ENCODE peak calls at places on chromosomes 2 and 18, in four cellular contexts. One of them, this sample, is unnamed.

GRCh38 chr2:107777962-107778361 is 48.7 kb upstream of the RGPD4 start:
- DNase-seq in H1: no peak
- DNase-seq in H9: no peak
- DNase-seq in IMR-90: no peak
- DNase-seq in this sample: no peak

GRCh38 chr18:77068321-77068841 is 64.2 kb downstream of the MBP start:
- DNase-seq in IMR-90: peak; percentile 75
- DNase-seq in H9: no peak
- DNase-seq in H1: no peak
- DNase-seq in this sample: no peak

GRCh38 chr2:100865819-100866462 is 46.0 kb downstream of the NPAS2 start:
- DNase-seq in H1: no peak
- DNase-seq in IMR-90: peak; percentile 84
- DNase-seq in H9: no peak
- DNase-seq in this sample: no peak

GRCh38 chr2:1132328-1132964 is 181.8 kb downstream of the SNTG2 start:
- DNase-seq in H1: no peak
- DNase-seq in H9: no peak
- DNase-seq in IMR-90: no peak
- DNase-seq in this sample: no peak

GRCh38 chr2:232327089-232328037 is 51.2 kb upstream of the ALPP start:
- DNase-seq in IMR-90: peak; percentile 50
- DNase-seq in H9: peak; percentile 91
- DNase-seq in H1: peak; percentile 77
- DNase-seq in this sample: peak; percentile 81

GRCh38 chr2:153872311-153873061 is 764 bp downstream of the GALNT13 start:
- DNase-seq in IMR-90: no peak
- DNase-seq in H9: peak; percentile 36
- DNase-seq in H1: no peak
- DNase-seq in this sample: peak; percentile 25

GRCh38 chr2:86671304-86671981 is 47.8 kb upstream of the RNF103 start:
- DNase-seq in H9: no peak
- DNase-seq in H1: no peak
- DNase-seq in IMR-90: peak; percentile 16
- DNase-seq in this sample: peak; percentile 32

GRCh38 chr2:102226612-102227351 is 40.0 kb downstream of the IL1RL2 start:
- DNase-seq in H1: no peak
- DNase-seq in H9: no peak
- DNase-seq in IMR-90: peak; percentile 30
- DNase-seq in this sample: no peak

GRCh38 chr18:13217971-13218375 is 587 bp upstream of the LDLRAD4 start:
- DNase-seq in IMR-90: no peak
- DNase-seq in H9: no peak
- DNase-seq in H1: no peak
- DNase-seq in this sample: peak; percentile 26

GRCh38 chr2:53582556-53582955 is 185.0 kb upstream of the CHAC2 start:
- DNase-seq in IMR-90: no peak
- DNase-seq in H1: no peak
- DNase-seq in H9: no peak
- DNase-seq in this sample: peak; percentile 52

GRCh38 chr2:179455824-179456223 is 191.2 kb upstream of the SESTD1 start:
- DNase-seq in H1: no peak
- DNase-seq in H9: no peak
- DNase-seq in IMR-90: peak; percentile 34
- DNase-seq in this sample: no peak

GRCh38 chr2:41870948-41871522 is 176.8 kb upstream of the PKDCC start:
- DNase-seq in IMR-90: no peak
- DNase-seq in H9: peak; percentile 76
- DNase-seq in H1: peak; percentile 17
- DNase-seq in this sample: peak; percentile 77

GRCh38 chr2:41872646-41873045 is 175.2 kb upstream of the PKDCC start:
- DNase-seq in IMR-90: peak; percentile 37
- DNase-seq in H1: no peak
- DNase-seq in H9: no peak
- DNase-seq in this sample: no peak

GRCh38 chr2:41867553-41867952 is 180.3 kb upstream of the PKDCC start:
- DNase-seq in IMR-90: peak; percentile 4
- DNase-seq in H9: no peak
- DNase-seq in H1: no peak
- DNase-seq in this sample: no peak

GRCh38 chr2:41870257-41870570 is 177.6 kb upstream of the PKDCC start:
- DNase-seq in H9: no peak
- DNase-seq in H1: no peak
- DNase-seq in IMR-90: no peak
- DNase-seq in this sample: no peak

GRCh38 chr2:41869542-41870256 is 178.1 kb upstream of the PKDCC start:
- DNase-seq in IMR-90: peak; percentile 55
- DNase-seq in H9: peak; percentile 80
- DNase-seq in H1: peak; percentile 33
- DNase-seq in this sample: peak; percentile 71
- H3K4ac ChIP-seq in IMR-90: peak overlapping the region; percentile 79
- H3K4ac ChIP-seq in H9: no peak overlapping the region
- H3K4ac ChIP-seq in H1: peak overlapping the region; percentile 58
- H3K4ac ChIP-seq in this sample: no peak overlapping the region

GRCh38 chr2:182715121-182715895 is 749 bp upstream of the DNAJC10 start:
- DNase-seq in IMR-90: peak; percentile 42
- DNase-seq in H1: no peak
- DNase-seq in H9: no peak
- DNase-seq in this sample: no peak

GRCh38 chr2:182716665-182716990 is 571 bp downstream of the DNAJC10 start:
- DNase-seq in H9: no peak
- DNase-seq in H1: no peak
- DNase-seq in IMR-90: no peak
- DNase-seq in this sample: no peak

GRCh38 chr2:182715896-182716664 is at the start of gene DNAJC10:
- DNase-seq in H1: peak; percentile 70
- DNase-seq in IMR-90: peak; percentile 93
- DNase-seq in H9: peak; percentile 93
- DNase-seq in this sample: peak; percentile 97

GRCh38 chr2:182717451-182718215 is 1.6 kb downstream of the DNAJC10 start:
- DNase-seq in IMR-90: no peak
- DNase-seq in H9: no peak
- DNase-seq in H1: no peak
- DNase-seq in this sample: no peak

DNA sequence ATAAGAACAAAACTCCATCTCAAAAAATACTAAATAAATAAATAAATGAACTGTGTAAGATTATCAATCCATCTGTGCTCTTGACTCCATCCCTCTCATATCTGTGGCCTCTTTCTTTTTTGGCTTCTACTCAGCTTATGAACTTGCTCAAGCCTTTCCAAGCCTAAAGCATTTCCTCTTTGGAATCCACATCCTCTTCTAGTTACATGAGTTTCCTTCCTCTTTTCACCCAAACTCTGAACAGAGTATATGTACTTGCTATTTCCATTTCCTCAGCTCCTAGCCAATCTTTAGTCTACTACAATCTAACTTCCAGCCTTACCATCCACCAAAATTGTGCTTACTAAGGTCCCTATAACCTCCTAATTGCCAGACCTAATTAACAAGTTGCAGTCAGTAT is 2.4 kb upstream of the DNAJC10 start:
- DNase-seq in H1: no peak
- DNase-seq in H9: no peak
- DNase-seq in IMR-90: no peak
- DNase-seq in this sample: peak; percentile 40
- H4K5ac ChIP-seq in H1: no peak overlapping the region
- H4K5ac ChIP-seq in H9: no peak overlapping the region
- H4K5ac ChIP-seq in IMR-90: no peak overlapping the region
- H4K5ac ChIP-seq in this sample: no peak overlapping the region

DNA sequence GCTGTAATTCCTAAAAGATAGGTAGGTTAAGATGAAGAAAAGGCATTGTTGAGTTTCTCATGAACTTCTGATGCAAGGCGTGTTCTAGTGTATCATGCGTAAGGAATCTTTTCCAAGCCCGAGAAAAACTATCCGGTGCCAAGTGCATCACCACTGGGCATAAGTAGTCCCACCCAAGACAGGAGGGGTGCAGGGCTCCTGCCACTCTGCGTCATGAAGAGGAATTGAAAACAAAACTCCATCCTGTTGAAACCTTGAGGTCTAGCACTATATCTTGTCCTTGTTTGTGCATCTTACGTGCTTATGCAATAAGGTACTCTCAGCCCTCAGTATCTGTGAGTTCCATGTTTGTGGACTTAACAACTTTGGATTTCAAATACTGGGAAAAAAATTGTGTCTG is 45.8 kb downstream of the RAB31 start:
- DNase-seq in IMR-90: no peak
- DNase-seq in H9: no peak
- DNase-seq in H1: no peak
- DNase-seq in this sample: no peak
- H3K4ac ChIP-seq in IMR-90: no peak overlapping the region
- H3K4ac ChIP-seq in H9: no peak overlapping the region
- H3K4ac ChIP-seq in H1: no peak overlapping the region
- H3K4ac ChIP-seq in this sample: no peak overlapping the region

DNA sequence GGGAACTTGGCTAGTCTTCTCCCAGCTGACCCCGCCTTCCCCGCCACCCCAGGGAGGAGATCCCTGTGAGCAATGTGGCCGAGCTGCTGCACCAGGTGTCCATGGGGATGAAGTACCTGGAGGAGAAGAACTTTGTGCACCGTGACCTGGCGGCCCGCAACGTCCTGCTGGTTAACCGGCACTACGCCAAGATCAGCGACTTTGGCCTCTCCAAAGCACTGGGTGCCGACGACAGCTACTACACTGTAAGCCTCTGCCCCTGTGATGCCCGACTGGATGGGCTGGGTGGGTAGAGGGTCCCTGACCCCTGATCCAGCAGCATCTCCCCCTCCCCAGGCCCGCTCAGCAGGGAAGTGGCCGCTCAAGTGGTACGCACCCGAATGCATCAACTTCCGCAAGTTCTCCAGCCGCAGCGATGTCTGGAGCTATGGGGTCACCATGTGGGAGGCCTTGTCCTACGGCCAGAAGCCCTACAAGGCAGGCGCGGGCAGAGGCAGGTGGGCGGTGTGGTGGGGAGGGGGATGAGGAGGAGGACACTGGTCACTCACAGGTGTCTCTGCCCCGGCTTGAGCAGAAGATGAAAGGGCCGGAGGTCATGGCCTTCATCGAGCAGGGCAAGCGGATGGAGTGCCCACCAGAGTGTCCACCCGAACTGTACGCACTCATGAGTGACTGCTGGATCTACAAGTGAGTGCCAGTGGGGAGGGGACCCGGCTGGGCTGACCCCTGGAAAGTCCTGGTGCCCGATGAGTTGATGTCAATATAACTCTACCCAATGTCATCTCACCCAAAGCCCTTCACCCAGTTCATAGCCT is 24.3 kb downstream of the ZAP70 start:
- DNase-seq in IMR-90: no peak
- DNase-seq in H1: no peak
- DNase-seq in H9: no peak
- DNase-seq in this sample: no peak
- H4K5ac ChIP-seq in IMR-90: no peak overlapping the region
- H4K5ac ChIP-seq in H1: no peak overlapping the region
- H4K5ac ChIP-seq in H9: no peak overlapping the region
- H4K5ac ChIP-seq in this sample: no peak overlapping the region